ENCODE peak calls at places on chromosomes 13 and 19, in six cellular contexts. B, X, M, D, Y and G are unnamed samples.

GRCh38 chr13:80047406-80047805 is 293.5 kb downstream of the SPRY2 start:
- DNase-seq in B (no peak), M (no peak), Y (no peak), D (no peak), X (peak; percentile 63), G (no peak)

GRCh38 chr19:10471909-10472308 is 31.2 kb downstream of the KEAP1 start:
- DNase-seq in X (peak; percentile 54), D (no peak), Y (no peak), M (no peak), B (no peak), G (no peak)

GRCh38 chr19:46791944-46792343 is 3.5 kb upstream of the SLC1A5 start:
- DNase-seq in Y (peak; percentile 21), D (no peak), X (no peak), B (no peak), M (no peak), G (no peak)

GRCh38 chr13:25171517-25172302 is at the start of gene AMER2:
- DNase-seq in D (no peak), Y (no peak), X (peak; percentile 11), B (peak; percentile 38), M (no peak), G (no peak)

GRCh38 chr19:305240-306150 is 14.3 kb upstream of the PLPP2 start:
- DNase-seq in M (no peak), B (no peak), X (no peak), Y (no peak), D (peak; percentile 38), G (no peak)

GRCh38 chr19:35224681-35225604 is 3.6 kb downstream of the FAM187B start:
- DNase-seq in D (peak; percentile 59), B (no peak), Y (peak; percentile 3), X (no peak), M (no peak), G (peak; percentile 65)

GRCh38 chr13:44365008-44365407 is 8.6 kb upstream of the SERP2 start:
- DNase-seq in M (no peak), Y (no peak), D (no peak), B (no peak), X (peak; percentile 84), G (no peak)

GRCh38 chr19:40603071-40603718 is 2.0 kb downstream of the LTBP4 start:
- DNase-seq in X (no peak), Y (no peak), M (peak; percentile 62), B (no peak), D (no peak), G (no peak)

GRCh38 chr13:101449971-101450748 is 2.3 kb upstream of the ITGBL1 start:
- DNase-seq in Y (no peak), B (no peak), M (no peak), D (no peak), X (peak; percentile 95), G (no peak)

GRCh38 chr13:52399708-52400107 is 6.3 kb downstream of the THSD1 start:
- DNase-seq in D (no peak), B (no peak), X (peak; percentile 30), Y (no peak), M (no peak), G (no peak)

GRCh38 chr13:110394371-110394841 is 87.3 kb downstream of the COL4A2 start:
- DNase-seq in M (no peak), B (no peak), Y (no peak), X (peak; percentile 92), D (no peak), G (no peak)

GRCh38 chr19:15869109-15869555 is 28.7 kb downstream of the CYP4F2 start:
- DNase-seq in D (no peak), M (peak; percentile 45), X (peak; percentile 29), Y (peak; percentile 47), B (peak; percentile 2), G (peak; percentile 6)

GRCh38 chr13:42883771-42884170 is 102.4 kb downstream of the FAM216B start:
- DNase-seq in X (peak; percentile 82), D (no peak), B (peak; percentile 42), Y (no peak), M (peak; percentile 46), G (no peak)

GRCh38 chr19:3607398-3608078 is 863 bp upstream of the TBXA2R start:
- DNase-seq in D (no peak), Y (no peak), X (peak; percentile 40), M (no peak), B (no peak), G (no peak)

GRCh38 chr19:42635233-42635539 is 40.5 kb upstream of the CEACAM8 start:
- DNase-seq in M (no peak), B (no peak), Y (no peak), D (no peak), X (no peak), G (no peak)

GRCh38 chr19:1822210-1822609 is 10.1 kb upstream of the ATP8B3 start:
- DNase-seq in M (no peak), X (no peak), B (no peak), D (no peak), Y (no peak), G (no peak)

GRCh38 chr13:113476811-113477210 is 13.7 kb downstream of the DCUN1D2 start:
- DNase-seq in D (no peak), B (no peak), M (no peak), X (no peak), Y (no peak), G (no peak)

GRCh38 chr13:28544026-28544425 is 49.1 kb upstream of the FLT1 start:
- DNase-seq in X (peak; percentile 77), M (no peak), D (no peak), Y (no peak), B (no peak), G (no peak)

GRCh38 chr19:41098762-41099161 is 10.5 kb downstream of the CYP2A13 start:
- DNase-seq in B (no peak), X (no peak), M (no peak), Y (no peak), D (no peak), G (no peak)

GRCh38 chr13:112638157-112638750 is 50.3 kb upstream of the TUBGCP3 start:
- DNase-seq in M (no peak), Y (no peak), D (no peak), X (no peak), B (no peak), G (no peak)

GRCh38 chr13:59342396-59342795 is 821.3 kb downstream of the DIAPH3 start:
- DNase-seq in D (no peak), X (no peak), B (no peak), M (no peak), Y (no peak), G (no peak)

GRCh38 chr13:36475468-36475867 is 43.2 kb downstream of the CCNA1 start:
- DNase-seq in D (no peak), Y (no peak), B (peak; percentile 47), M (no peak), X (peak; percentile 28), G (no peak)

GRCh38 chr13:98599502-98600328 is 22.8 kb upstream of the STK24 start:
- DNase-seq in D (no peak), M (peak; percentile 57), X (no peak), Y (no peak), B (no peak), G (no peak)

GRCh38 chr13:49308977-49309408 is 61.3 kb downstream of the CDADC1 start:
- DNase-seq in M (no peak), B (no peak), X (peak; percentile 75), D (no peak), Y (no peak), G (no peak)

GRCh38 chr13:31793246-31793645 is 53.9 kb downstream of the RXFP2 start:
- DNase-seq in B (no peak), D (no peak), X (peak; percentile 49), Y (no peak), M (no peak), G (no peak)

GRCh38 chr13:51666316-51666715 is 82.1 kb downstream of the WDFY2 start:
- DNase-seq in D (no peak), Y (no peak), M (no peak), X (no peak), B (peak; percentile 73), G (no peak)

GRCh38 chr19:17469371-17470203 is 737 bp upstream of the SLC27A1 start:
- DNase-seq in M (peak; percentile 97), D (peak; percentile 99), X (peak; percentile 92), B (peak; percentile 80), Y (peak; percentile 88), G (peak; percentile 81)

GRCh38 chr19:5005096-5005495 is 36.2 kb downstream of the KDM4B start:
- DNase-seq in M (no peak), Y (no peak), D (no peak), B (no peak), X (no peak), G (no peak)

GRCh38 chr13:37473035-37473434 is 125.5 kb downstream of the POSTN start:
- DNase-seq in D (no peak), Y (no peak), B (no peak), M (no peak), X (no peak), G (no peak)

GRCh38 chr19:10388957-10389356 is 8.6 kb upstream of the TYK2 start:
- DNase-seq in X (peak; percentile 81), D (peak; percentile 78), B (peak; percentile 64), Y (peak; percentile 89), M (peak; percentile 82), G (peak; percentile 74)

GRCh38 chr19:19480688-19481087 is 34.7 kb downstream of the TSSK6 start:
- DNase-seq in D (no peak), B (no peak), X (no peak), M (no peak), Y (no peak), G (no peak)

GRCh38 chr13:43664700-43665191 is 122.0 kb downstream of the ENOX1 start:
- DNase-seq in X (peak; percentile 75), D (peak; percentile 64), Y (no peak), B (no peak), M (peak; percentile 72), G (no peak)

GRCh38 chr13:35891973-35892441 is 239.2 kb downstream of the DCLK1 start:
- DNase-seq in Y (no peak), D (no peak), X (peak; percentile 74), B (no peak), M (no peak), G (no peak)

GRCh38 chr19:13839193-13839937 is 37.6 kb upstream of the NANOS3 start:
- DNase-seq in B (no peak), M (no peak), Y (peak; percentile 90), X (peak; percentile 78), D (peak; percentile 94), G (peak; percentile 63)

GRCh38 chr19:1752009-1752756 is 1.1 kb upstream of the ONECUT3 start:
- DNase-seq in M (no peak), X (no peak), Y (no peak), B (no peak), D (no peak), G (no peak)

GRCh38 chr19:11152318-11153062 is 3.1 kb downstream of the SPC24 start:
- DNase-seq in D (peak; percentile 73), X (peak; percentile 96), B (no peak), M (no peak), Y (no peak), G (no peak)